ENCODE peak calls at places on chromosomes 16 and 17, in ten cellular contexts. Q, T, F, N, Y, M, X, G, S and W are unnamed samples.

GRCh38 chr17:34305606-34306005 is 13.6 kb upstream of the CCL8 start:
- DNase-seq in Q (no peak), T (no peak), F (no peak), N (no peak), Y (no peak), M (no peak), X (no peak), G (no peak), S (no peak), W (no peak)

GRCh38 chr16:50692999-50693781 is at the start of gene NOD2:
- DNase-seq in Q (no peak), T (no peak), F (peak; percentile 34), N (no peak), Y (no peak), M (no peak), X (peak; percentile 53), G (no peak), S (no peak), W (no peak)

GRCh38 chr16:69844441-69844840 is 82.3 kb downstream of the WWP2 start:
- DNase-seq in Q (no peak), T (no peak), F (no peak), N (no peak), Y (no peak), M (no peak), X (no peak), G (no peak), S (no peak), W (no peak)

GRCh38 chr16:12291989-12292759 is 315.6 kb downstream of the SNX29 start:
- DNase-seq in Q (no peak), T (no peak), F (no peak), N (no peak), Y (no peak), M (no peak), X (no peak), G (no peak), S (no peak), W (peak; percentile 13)

GRCh38 chr17:43563262-43564079 is 17.3 kb upstream of the ETV4 start:
- DNase-seq in Q (no peak), T (no peak), F (no peak), N (no peak), Y (no peak), M (no peak), X (peak; percentile 76), G (no peak), S (no peak), W (no peak)

GRCh38 chr17:70184770-70185169 is 15.4 kb downstream of the KCNJ2 start:
- DNase-seq in Q (no peak), T (no peak), F (no peak), N (peak; percentile 59), Y (no peak), M (no peak), X (no peak), G (no peak), S (no peak), W (no peak)

GRCh38 chr16:82061861-82062525 is 26.9 kb downstream of the HSD17B2 start:
- DNase-seq in Q (no peak), T (peak; percentile 14), F (no peak), N (peak; percentile 41), Y (no peak), M (no peak), X (peak; percentile 29), G (no peak), S (no peak), W (no peak)

GRCh38 chr16:72285728-72286127 is 113.8 kb upstream of the PMFBP1 start:
- DNase-seq in Q (no peak), T (no peak), F (no peak), N (no peak), Y (no peak), M (no peak), X (no peak), G (no peak), S (no peak), W (no peak)

GRCh38 chr17:31596382-31597323 is 205.2 kb downstream of the RAB11FIP4 start:
- DNase-seq in Q (no peak), T (peak; percentile 91), F (peak; percentile 35), N (peak; percentile 99), Y (peak; percentile 32), M (no peak), X (peak; percentile 40), G (no peak), S (peak; percentile 16), W (peak; percentile 80)

GRCh38 chr17:31499771-31500554 is 108.5 kb downstream of the RAB11FIP4 start:
- DNase-seq in Q (no peak), T (peak; percentile 73), F (no peak), N (peak; percentile 88), Y (no peak), M (no peak), X (peak; percentile 74), G (no peak), S (no peak), W (peak; percentile 75)

GRCh38 chr17:31466096-31466495 is 74.6 kb downstream of the RAB11FIP4 start:
- DNase-seq in Q (no peak), T (peak; percentile 57), F (no peak), N (no peak), Y (no peak), M (no peak), X (no peak), G (no peak), S (no peak), W (no peak)

GRCh38 chr17:39069114-39069756 is 82.2 kb downstream of the PLXDC1 start:
- DNase-seq in Q (peak; percentile 35), T (peak; percentile 63), F (peak; percentile 39), N (peak; percentile 48), Y (no peak), M (peak; percentile 20), X (peak; percentile 78), G (peak; percentile 38), S (no peak), W (peak; percentile 66)

GRCh38 chr16:88472042-88472441 is 19.0 kb downstream of the ZFPM1 start:
- DNase-seq in Q (no peak), T (no peak), F (no peak), N (no peak), Y (no peak), M (no peak), X (no peak), G (no peak), S (no peak), W (no peak)

GRCh38 chr16:59988591-59988990 is 1254.5 kb upstream of the GOT2 start:
- DNase-seq in Q (no peak), T (no peak), F (no peak), N (no peak), Y (no peak), M (no peak), X (no peak), G (no peak), S (no peak), W (no peak)

GRCh38 chr16:30351586-30352419 is 3.3 kb downstream of the CD2BP2 start:
- DNase-seq in Q (no peak), T (no peak), F (no peak), N (peak; percentile 73), Y (peak; percentile 63), M (no peak), X (no peak), G (no peak), S (no peak), W (peak; percentile 81)

GRCh38 chr16:3467920-3468319 is 24.4 kb downstream of the NAA60 start:
- DNase-seq in Q (no peak), T (peak; percentile 31), F (no peak), N (peak; percentile 61), Y (no peak), M (no peak), X (peak; percentile 20), G (no peak), S (no peak), W (no peak)